ENCODE peak calls at places on chromosomes 3 and 15, in ten cellular contexts. U is IMR-90; C is stimulated activated CD8-positive, alpha-beta memory T cell treated with anti-CD3 and anti-CD28 coated beads, Interleukin-7, amount 100 ng/mL, for 4 hours; G is skeletal muscle cell; F is memory B cell; X is body of pancreas; V is left colon; W is foreskin fibroblast; P is astrocyte of the spinal cord; R is heart right ventricle. I is an unnamed sample.

GRCh38 chr15:97791824-97792792 is 168.4 kb upstream of the ARRDC4 start:
- DNase-seq in V (no peak), P (no peak), U (no peak), G (no peak), W (no peak), F (no peak), X (no peak), R (no peak), C (no peak), I (no peak)

GRCh38 chr15:62503451-62503850 is 338.4 kb upstream of the C2CD4B start:
- DNase-seq in W (peak), G (no peak), P (peak), R (no peak), C (no peak), V (peak), U (no peak), X (peak), F (no peak), I (peak)

GRCh38 chr15:52783929-52784798 is 6.0 kb downstream of the ONECUT1 start:
- DNase-seq in U (no peak), C (no peak), V (no peak), F (peak), G (no peak), W (no peak), R (no peak), P (no peak), X (peak), I (no peak)

GRCh38 chr15:66934315-66934930 is 131.0 kb upstream of the SMAD3 start:
- DNase-seq in W (no peak), F (no peak), V (no peak), R (no peak), U (no peak), C (no peak), P (no peak), X (no peak), G (no peak), I (no peak)

GRCh38 chr3:99171815-99172214 is 270.3 kb upstream of the DCBLD2 start:
- DNase-seq in P (no peak), R (no peak), U (no peak), G (no peak), X (no peak), C (no peak), W (no peak), V (no peak), F (no peak), I (no peak)

GRCh38 chr15:84631706-84632272 is 22.3 kb downstream of the WDR73 start:
- DNase-seq in W (peak), X (no peak), P (no peak), C (no peak), F (no peak), U (peak), R (no peak), V (no peak), G (no peak), I (no peak)

GRCh38 chr3:43753743-43754142 is 63.0 kb downstream of the ABHD5 start:
- DNase-seq in R (no peak), X (no peak), U (peak), G (no peak), F (no peak), W (peak), C (no peak), V (no peak), P (peak), I (no peak)

GRCh38 chr3:152076148-152076547 is 192.6 kb upstream of the MBNL1 start:
- DNase-seq in C (no peak), W (peak), F (no peak), X (no peak), U (peak), V (no peak), P (peak), R (no peak), G (no peak), I (no peak)

GRCh38 chr15:73688455-73688854 is 4.3 kb downstream of the CD276 start:
- DNase-seq in V (no peak), P (no peak), X (no peak), R (no peak), C (no peak), F (no peak), U (peak), W (peak), G (no peak), I (no peak)